ENCODE peak calls at places on chromosomes 6 and 20, in eight cellular contexts. Q is stimulated activated CD8-positive, alpha-beta memory T cell treated with anti-CD3 and anti-CD28 coated beads, Interleukin-12 subunit alpha, Interleukin-12 subunit beta, amount 100 ng/mL, for 1 hour; J is pancreas; V is GOT3; W is cardiac fibroblast; H is foreskin fibroblast; M is smooth muscle cell of the brain vasculature; Y is NCI-H1436. C is an unnamed sample.

GRCh38 chr6:127267742-127268588 is 1.3 kb downstream of the RNF146 start:
- DNase-seq in Q (no peak), J (no peak), V (no peak), W (peak; percentile 30), H (no peak), M (no peak), Y (no peak), C (no peak)

GRCh38 chr6:149683256-149683860 is 34.5 kb downstream of the LATS1 start:
- DNase-seq in Q (no peak), J (no peak), V (no peak), W (no peak), H (no peak), M (no peak), Y (no peak), C (no peak)

GRCh38 chr6:33000053-33000452 is 9.3 kb downstream of the HLA-DOA start:
- DNase-seq in Q (no peak), J (no peak), V (no peak), W (no peak), H (no peak), M (no peak), Y (peak; percentile 13), C (no peak)

GRCh38 chr20:51473256-51473655 is 69.3 kb downstream of the NFATC2 start:
- DNase-seq in Q (no peak), J (no peak), V (no peak), W (no peak), H (no peak), M (no peak), Y (no peak), C (no peak)

GRCh38 chr6:36949636-36950035 is 4.9 kb upstream of the PI16 start:
- DNase-seq in Q (no peak), J (no peak), V (no peak), W (peak; percentile 75), H (peak; percentile 60), M (no peak), Y (no peak), C (peak; percentile 70)

GRCh38 chr6:12911387-12911960 is 194.9 kb downstream of the PHACTR1 start:
- DNase-seq in Q (no peak), J (no peak), V (no peak), W (peak; percentile 57), H (peak; percentile 33), M (no peak), Y (peak; percentile 37), C (peak; percentile 20)

GRCh38 chr6:112439416-112439815 is 92.3 kb downstream of the RFPL4B start:
- DNase-seq in Q (no peak), J (no peak), V (no peak), W (no peak), H (no peak), M (no peak), Y (no peak), C (no peak)

GRCh38 chr6:77456531-77457248 is 6.6 kb downstream of the HTR1B start:
- DNase-seq in Q (no peak), J (no peak), V (no peak), W (peak; percentile 99), H (peak; percentile 99), M (peak; percentile 84), Y (no peak), C (peak; percentile 100)

GRCh38 chr6:27542485-27542884 is 69.6 kb upstream of the ZNF184 start:
- DNase-seq in Q (no peak), J (no peak), V (no peak), W (no peak), H (no peak), M (no peak), Y (no peak), C (no peak)

GRCh38 chr6:105601541-105602174 is 198.8 kb upstream of the PREP start:
- DNase-seq in Q (no peak), J (peak; percentile 15), V (peak; percentile 46), W (peak; percentile 100), H (peak; percentile 97), M (no peak), Y (no peak), C (peak; percentile 97)

GRCh38 chr20:3405139-3405538 is 2.3 kb downstream of the DNAAF9 start:
- DNase-seq in Q (no peak), J (no peak), V (no peak), W (no peak), H (no peak), M (no peak), Y (no peak), C (no peak)

GRCh38 chr6:101826259-101826658 is 432.8 kb downstream of the GRIK2 start:
- DNase-seq in Q (no peak), J (no peak), V (no peak), W (no peak), H (no peak), M (no peak), Y (no peak), C (no peak)

GRCh38 chr6:164579035-164579434 is 730.4 kb downstream of the C6orf118 start:
- DNase-seq in Q (no peak), J (no peak), V (no peak), W (no peak), H (no peak), M (no peak), Y (no peak), C (no peak)

GRCh38 chr20:14193885-14194284 is 143.5 kb downstream of the FLRT3 start:
- DNase-seq in Q (no peak), J (no peak), V (no peak), W (no peak), H (no peak), M (no peak), Y (no peak), C (no peak)

GRCh38 chr20:41467690-41468089 is 101.1 kb upstream of the EMILIN3 start:
- DNase-seq in Q (no peak), J (no peak), V (no peak), W (peak; percentile 65), H (no peak), M (no peak), Y (no peak), C (no peak)

GRCh38 chr20:21719592-21720214 is 14.2 kb downstream of the PAX1 start:
- DNase-seq in Q (no peak), J (peak; percentile 14), V (no peak), W (peak; percentile 82), H (peak; percentile 15), M (peak; percentile 62), Y (peak; percentile 23), C (peak; percentile 27)

GRCh38 chr6:156010-156409 is 136.3 kb upstream of the DUSP22 start:
- DNase-seq in Q (no peak), J (no peak), V (no peak), W (no peak), H (no peak), M (no peak), Y (no peak), C (no peak)

GRCh38 chr20:884983-885952 is 30.9 kb downstream of the ANGPT4 start:
- DNase-seq in Q (no peak), J (no peak), V (peak; percentile 17), W (peak; percentile 50), H (peak; percentile 14), M (no peak), Y (peak; percentile 62), C (peak; percentile 12)

GRCh38 chr6:116476021-116476678 is 15.0 kb downstream of the CALHM6 start:
- DNase-seq in Q (no peak), J (no peak), V (no peak), W (peak; percentile 57), H (peak; percentile 20), M (no peak), Y (no peak), C (peak; percentile 36)